ENCODE peak calls at places on chromosomes 2 and 18, in ten cellular contexts. V, Q, Y, S, F, L, Z, G, T and C are unnamed samples.

GRCh38 chr2:231545105-231545902 is 15.1 kb upstream of the NMUR1 start:
- DNase-seq in G (peak), L (no peak), V (no peak), Y (peak), Z (peak), Q (no peak), S (no peak), T (peak), F (peak), C (peak)

GRCh38 chr2:6590442-6590841 is 275.3 kb downstream of the CMPK2 start:
- DNase-seq in F (no peak), Z (no peak), S (no peak), Y (no peak), T (no peak), G (no peak), L (no peak), Q (no peak), V (no peak), C (no peak)

GRCh38 chr2:25821225-25822056 is 56.8 kb downstream of the ASXL2 start:
- DNase-seq in Z (peak), F (no peak), Y (peak), Q (no peak), V (no peak), S (no peak), G (no peak), T (no peak), L (no peak), C (no peak)

GRCh38 chr18:7023581-7023980 is 94.0 kb downstream of the LAMA1 start:
- DNase-seq in Y (no peak), T (no peak), G (no peak), V (no peak), Q (no peak), S (no peak), Z (no peak), L (no peak), F (no peak), C (no peak)

GRCh38 chr2:63057249-63058148 is 6.9 kb downstream of the OTX1 start:
- DNase-seq in Y (no peak), F (no peak), S (peak), G (no peak), Q (no peak), Z (no peak), T (no peak), V (no peak), L (no peak), C (no peak)

GRCh38 chr18:31162825-31163435 is at the start of gene DSC1:
- DNase-seq in Z (no peak), Y (no peak), G (no peak), T (no peak), Q (no peak), V (no peak), F (no peak), S (no peak), L (no peak), C (no peak)

GRCh38 chr18:63057707-63058106 is 261.9 kb downstream of the BCL2 start:
- DNase-seq in L (no peak), V (no peak), Z (no peak), S (no peak), Q (no peak), G (no peak), Y (no peak), F (no peak), T (no peak), C (no peak)

GRCh38 chr18:2559249-2559648 is 12.1 kb downstream of the METTL4 start:
- DNase-seq in L (no peak), T (no peak), F (no peak), Y (no peak), V (no peak), S (no peak), Q (no peak), Z (no peak), G (no peak), C (no peak)

GRCh38 chr2:227013330-227013729 is 150.7 kb downstream of the COL4A4 start:
- DNase-seq in F (no peak), Z (no peak), G (no peak), Y (no peak), L (no peak), S (no peak), Q (no peak), T (no peak), V (no peak), C (no peak)

GRCh38 chr2:205769879-205770278 is 87.6 kb downstream of the NRP2 start:
- DNase-seq in G (no peak), F (no peak), L (no peak), V (no peak), Z (no peak), T (no peak), Y (peak), Q (no peak), S (peak), C (no peak)

GRCh38 chr2:192696857-192697256 is 502.1 kb upstream of the TMEFF2 start:
- DNase-seq in G (no peak), F (no peak), S (no peak), T (no peak), V (no peak), Y (no peak), L (no peak), Q (no peak), Z (no peak), C (no peak)

GRCh38 chr2:121955313-121956211 is 200.1 kb downstream of the TSN start:
- DNase-seq in T (no peak), Z (no peak), G (no peak), Q (peak), V (no peak), F (no peak), S (no peak), Y (no peak), L (no peak), C (no peak)

GRCh38 chr2:176136375-176137248 is 7.1 kb downstream of the HOXD8 start:
- DNase-seq in T (no peak), V (no peak), Y (no peak), S (peak), F (no peak), G (no peak), Z (no peak), Q (peak), L (no peak), C (no peak)

GRCh38 chr2:138035597-138036217 is 71.4 kb downstream of the HNMT start:
- DNase-seq in Q (no peak), T (no peak), L (no peak), G (no peak), V (no peak), Y (peak), Z (no peak), S (no peak), F (no peak), C (no peak)

GRCh38 chr2:141534671-141535359 is 596.0 kb downstream of the LRP1B start:
- DNase-seq in S (no peak), F (no peak), Y (no peak), L (no peak), T (no peak), G (no peak), V (no peak), Q (no peak), Z (no peak), C (no peak)

GRCh38 chr2:46388873-46389272 is 90.5 kb upstream of the TMEM247 start:
- DNase-seq in V (no peak), Y (no peak), G (no peak), Z (no peak), Q (no peak), F (no peak), S (no peak), T (no peak), L (no peak), C (peak)

GRCh38 chr18:58638446-58638845 is 9.6 kb upstream of the ALPK2 start:
- DNase-seq in F (no peak), G (no peak), L (no peak), Z (no peak), T (no peak), Y (peak), V (no peak), S (no peak), Q (no peak), C (no peak)

GRCh38 chr2:22579341-22579740 is 805.6 kb upstream of the KLHL29 start:
- DNase-seq in L (no peak), V (no peak), Z (no peak), S (no peak), T (no peak), Q (no peak), G (no peak), Y (no peak), F (no peak), C (no peak)

GRCh38 chr2:56088411-56088810 is 95.4 kb upstream of the CCDC85A start:
- DNase-seq in T (no peak), L (no peak), Z (no peak), Y (peak), V (no peak), Q (no peak), F (no peak), S (no peak), G (no peak), C (no peak)

GRCh38 chr2:138107288-138107687 is 143.0 kb downstream of the HNMT start:
- DNase-seq in S (no peak), G (no peak), Y (peak), L (no peak), T (no peak), Z (peak), F (no peak), Q (no peak), V (no peak), C (no peak)

GRCh38 chr18:46167971-46168370 is 63.8 kb downstream of the HAUS1 start:
- DNase-seq in L (no peak), Z (no peak), F (no peak), Q (no peak), T (peak), Y (no peak), G (no peak), V (no peak), S (peak), C (no peak)

GRCh38 chr2:62808554-62808953 is 103.0 kb downstream of the EHBP1 start:
- DNase-seq in S (no peak), L (no peak), V (no peak), F (no peak), Z (no peak), T (no peak), Y (no peak), Q (no peak), G (no peak), C (no peak)

GRCh38 chr2:85707304-85707703 is 13.1 kb downstream of the GNLY start:
- DNase-seq in Z (peak), Q (peak), V (peak), L (peak), T (no peak), F (no peak), S (peak), Y (peak), G (peak), C (no peak)

GRCh38 chr18:61851940-61852451 is 40.8 kb downstream of the RNF152 start:
- DNase-seq in F (peak), G (no peak), V (no peak), S (no peak), T (no peak), Y (peak), L (no peak), Z (peak), Q (no peak), C (no peak)

GRCh38 chr2:17851731-17852585 is 26.5 kb upstream of the KCNS3 start:
- DNase-seq in V (peak), L (peak), F (peak), G (no peak), Z (peak), T (peak), S (peak), Q (peak), Y (peak), C (peak)

GRCh38 chr2:38147333-38148121 is 71.6 kb upstream of the CYP1B1 start:
- DNase-seq in L (no peak), Q (no peak), S (no peak), T (no peak), V (no peak), Z (peak), G (no peak), F (no peak), Y (peak), C (no peak)

GRCh38 chr2:72340665-72341064 is 193.0 kb upstream of the CYP26B1 start:
- DNase-seq in Z (no peak), Y (no peak), G (no peak), V (no peak), L (no peak), Q (no peak), S (peak), F (no peak), T (no peak), C (no peak)

GRCh38 chr2:7950035-7950612 is 731.7 kb upstream of the ID2 start:
- DNase-seq in F (peak), V (no peak), G (no peak), S (no peak), Z (no peak), Q (no peak), T (no peak), L (no peak), Y (peak), C (no peak)

GRCh38 chr18:59833785-59834184 is 66.0 kb upstream of the PMAIP1 start:
- DNase-seq in Q (no peak), Y (no peak), F (no peak), V (no peak), Z (no peak), G (no peak), L (no peak), T (no peak), S (no peak), C (no peak)

GRCh38 chr2:60168247-60168646 is 385.2 kb downstream of the BCL11A start:
- DNase-seq in S (no peak), T (no peak), Y (no peak), L (no peak), Z (no peak), F (no peak), Q (no peak), G (no peak), V (no peak), C (no peak)

GRCh38 chr2:109322111-109322510 is 193.1 kb downstream of the SH3RF3 start:
- DNase-seq in V (peak), Q (no peak), G (no peak), L (peak), S (no peak), T (peak), Z (peak), Y (peak), F (peak), C (peak)

GRCh38 chr2:173750332-173750731 is 214.8 kb downstream of the SP3 start:
- DNase-seq in L (no peak), Z (no peak), G (no peak), Y (peak), Q (peak), S (peak), T (no peak), V (no peak), F (no peak), C (peak)

DNA sequence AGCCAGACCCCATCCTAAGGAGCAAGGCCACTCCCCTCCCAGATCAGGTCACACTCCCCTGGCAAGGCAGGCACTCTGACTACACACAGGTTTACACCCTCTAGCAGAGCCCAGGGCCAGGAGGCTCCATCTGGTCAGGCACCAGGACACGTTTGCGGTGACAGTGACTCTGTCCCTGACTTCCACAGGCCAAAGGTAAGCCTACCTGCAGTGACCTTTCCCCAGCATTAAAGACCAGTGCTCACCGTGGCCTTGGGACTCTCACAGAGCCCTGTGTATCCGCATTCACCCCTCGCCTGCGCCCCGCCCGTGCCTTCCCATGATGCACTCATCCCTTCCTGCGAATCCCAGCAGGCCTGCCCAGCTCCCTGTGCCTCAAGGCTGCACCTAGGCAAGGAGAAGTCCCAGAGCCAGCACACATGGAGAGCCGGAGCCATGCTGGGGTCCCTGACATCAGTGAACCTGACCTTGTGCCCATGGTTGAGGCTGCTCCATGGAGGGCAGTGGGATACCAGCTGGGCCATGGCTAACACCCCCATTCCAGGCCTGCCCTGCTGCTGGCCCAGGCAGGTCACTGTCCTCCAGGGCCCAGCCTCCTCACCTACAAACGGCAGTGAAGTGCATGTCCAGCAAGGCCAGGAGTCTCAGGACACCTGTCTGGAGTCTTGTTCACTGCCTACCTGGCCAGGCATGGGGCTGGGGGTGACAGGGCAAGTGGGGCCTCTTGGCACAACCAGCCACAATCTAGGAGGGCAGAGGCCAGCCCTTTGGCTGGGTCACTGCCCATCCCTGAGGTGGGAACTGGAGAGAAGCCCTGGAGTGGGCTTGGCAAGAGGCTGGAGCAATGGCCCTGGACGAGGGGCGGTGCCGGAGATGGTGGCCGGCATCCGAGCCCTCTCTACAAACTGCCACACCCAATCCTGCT is 3.0 kb downstream of the NEURL3 start:
- DNase-seq in S (no peak), V (no peak), F (no peak), T (no peak), G (no peak), Y (no peak), L (no peak), Z (no peak), Q (no peak), C (no peak)
- H3K4me3 ChIP-seq in S (no peak), V (no peak), F (no peak), T (no peak), G (no peak), Y (no peak), L (no peak), Z (no peak), Q (no peak), C (no peak)

DNA sequence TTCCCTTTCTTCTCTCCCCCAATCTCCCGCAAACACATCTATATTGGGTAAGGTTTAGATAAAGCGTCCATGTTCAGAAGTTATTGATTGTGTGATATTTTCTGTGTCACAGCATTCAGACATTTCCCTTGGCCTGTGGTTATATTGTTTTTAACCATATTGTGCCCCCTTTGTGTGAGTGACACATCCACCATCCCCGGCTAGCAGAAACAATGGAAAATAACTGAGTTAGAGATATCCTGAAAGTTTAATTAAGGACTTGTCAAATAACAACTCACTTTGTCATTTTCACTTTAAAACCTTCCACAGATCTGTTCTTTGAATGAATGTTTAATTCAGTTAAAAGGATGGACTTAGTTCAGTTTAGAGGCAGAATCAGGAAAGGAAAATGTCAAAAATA is 151.0 kb downstream of the KCNJ3 start:
- DNase-seq in T (no peak), F (no peak), L (no peak), Y (no peak), Z (no peak), G (no peak), V (no peak), S (no peak), Q (no peak), C (no peak)
- H3K27ac ChIP-seq in T (no peak), F (no peak), L (no peak), Y (no peak), Z (no peak), G (no peak), V (no peak), S (no peak), Q (no peak), C (no peak)

DNA sequence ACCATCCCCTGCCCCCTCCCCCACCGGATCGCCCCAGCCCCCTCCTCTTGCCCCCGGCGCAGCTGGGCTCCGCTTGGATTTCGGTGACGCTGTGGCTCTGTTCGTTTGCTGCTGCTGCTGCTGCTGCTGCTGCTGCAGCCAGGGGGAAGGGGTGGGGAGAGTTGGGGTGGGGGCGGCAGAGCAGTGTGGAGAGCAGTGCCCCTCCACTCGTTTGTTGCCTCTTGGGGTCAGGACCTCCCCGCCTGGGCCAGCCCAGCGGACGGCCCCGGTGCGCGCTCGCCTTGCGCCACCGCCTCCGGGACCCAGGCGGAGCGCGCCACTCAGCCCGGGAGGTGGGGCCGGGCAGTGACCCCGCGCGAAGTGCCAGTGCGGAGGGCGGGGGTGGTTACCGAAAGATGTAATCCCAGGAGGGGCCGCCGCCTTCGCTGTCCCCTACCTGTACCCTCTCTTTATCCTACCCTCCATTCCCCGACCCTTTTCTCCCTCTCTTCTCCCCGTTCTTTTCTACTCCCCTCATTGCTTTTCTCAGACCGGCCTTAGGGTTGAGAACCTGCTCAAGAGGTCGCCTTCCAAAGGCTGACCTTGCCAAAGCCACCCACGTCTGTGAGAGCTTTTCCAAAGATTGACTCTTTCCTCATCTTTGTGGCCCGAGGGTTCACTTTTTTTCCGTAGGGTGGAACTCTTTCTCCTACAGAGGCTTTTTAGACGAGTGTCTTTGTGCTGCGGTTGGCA is 187.6 kb upstream of the FANCL start:
- DNase-seq in G (no peak), V (no peak), S (peak), Q (peak), Z (no peak), F (no peak), T (peak), L (no peak), Y (peak), C (no peak)
- H3K4me3 ChIP-seq in G (no peak), V (peak), S (peak), Q (peak), Z (no peak), F (peak), T (peak), L (no peak), Y (no peak), C (peak)

GRCh38 chr2:34241905-34242740 is 643.0 kb upstream of the FAM98A start:
- DNase-seq in G (no peak), F (no peak), Q (no peak), L (no peak), T (no peak), Z (no peak), Y (no peak), V (no peak), S (no peak), C (no peak)

GRCh38 chr2:34244195-34244594 is 645.1 kb upstream of the FAM98A start:
- DNase-seq in S (no peak), F (no peak), Y (no peak), T (no peak), Z (no peak), V (no peak), G (no peak), L (no peak), Q (no peak), C (no peak)

DNA sequence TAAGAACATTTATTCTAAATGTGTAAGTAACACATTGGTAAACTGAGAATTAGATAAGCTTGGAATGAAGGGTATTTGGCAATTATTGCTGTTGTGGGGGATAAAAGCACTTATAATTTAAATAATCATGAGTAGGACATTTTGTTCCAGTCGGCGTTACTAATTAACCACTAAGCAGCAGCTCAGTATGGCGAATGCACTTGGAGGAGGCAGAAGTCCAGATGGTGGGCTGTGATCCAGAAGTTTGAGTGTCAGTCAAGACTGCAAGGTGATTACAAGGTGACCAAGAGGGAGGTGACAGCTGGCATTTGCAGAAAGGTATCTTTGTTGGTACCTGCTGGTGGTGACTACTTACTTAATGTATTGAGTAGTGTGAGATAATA is 643.6 kb upstream of the FAM98A start:
- DNase-seq in T (no peak), Y (no peak), S (no peak), V (no peak), Z (no peak), Q (peak), F (no peak), G (no peak), L (no peak), C (no peak)
- H3K27ac ChIP-seq in T (peak), Y (no peak), S (no peak), V (no peak), Z (no peak), Q (no peak), F (no peak), G (no peak), L (no peak), C (no peak)